ENCODE peak calls at places on chromosomes 4 and X, in nine cellular contexts. G is activated CD4-positive, alpha-beta T cell treated with anti-CD3 and anti-CD28 coated beads, Interleukin-2, amount 50 U/mL, for 1 hour; M is fibroblast of mammary gland; R is tibial nerve; K is ureter; P is breast epithelium; S is aorta; Q is NCI-H187; A is hippocampal formation. L is an unnamed sample.

GRCh38 chr4:6152879-6153705 is 47.3 kb downstream of the JAKMIP1 start:
- DNase-seq in S (no peak), P (no peak), K (no peak), Q (no peak), M (no peak), G (no peak), R (no peak), A (no peak), L (no peak)

GRCh38 chrX:135435933-135436332 is 14.2 kb downstream of the SMIM10L2A start:
- DNase-seq in S (no peak), P (no peak), R (no peak), G (no peak), A (no peak), M (no peak), Q (no peak), K (no peak), L (no peak)

GRCh38 chrX:15525664-15526416 is 25.2 kb downstream of the BMX start:
- DNase-seq in K (no peak), G (no peak), M (no peak), S (no peak), A (no peak), R (no peak), Q (no peak), P (no peak), L (no peak)

GRCh38 chr4:91958651-91959050 is 345.1 kb upstream of the GRID2 start:
- DNase-seq in K (no peak), P (no peak), M (peak), Q (peak), A (peak), R (no peak), S (no peak), G (no peak), L (no peak)

GRCh38 chr4:185899833-185900232 is 87.8 kb upstream of the SORBS2 start:
- DNase-seq in R (no peak), M (no peak), A (no peak), P (no peak), Q (no peak), G (no peak), K (no peak), S (no peak), L (no peak)

GRCh38 chr4:4969298-4969697 is 50.0 kb downstream of the CYTL1 start:
- DNase-seq in S (peak), Q (no peak), A (no peak), G (no peak), M (peak), P (no peak), R (peak), K (no peak), L (no peak)

GRCh38 chr4:175469519-175469918 is 342.5 kb downstream of the GPM6A start:
- DNase-seq in S (no peak), G (no peak), R (no peak), M (peak), Q (no peak), P (no peak), K (no peak), A (no peak), L (no peak)

GRCh38 chr4:126238010-126238409 is 923.3 kb downstream of the FAT4 start:
- DNase-seq in A (no peak), G (no peak), P (no peak), M (no peak), Q (no peak), S (no peak), R (no peak), K (no peak), L (no peak)

GRCh38 chrX:105701310-105702052 is 120.9 kb upstream of the NRK start:
- DNase-seq in K (no peak), R (no peak), Q (no peak), P (no peak), M (peak), A (no peak), S (no peak), G (no peak), L (no peak)

GRCh38 chr4:150211821-150212445 is 133.7 kb downstream of the DCLK2 start:
- DNase-seq in A (no peak), Q (no peak), M (peak), S (no peak), K (no peak), R (no peak), G (no peak), P (no peak), L (no peak)

GRCh38 chr4:56160631-56161030 is 211.9 kb downstream of the CEP135 start:
- DNase-seq in G (no peak), M (no peak), S (no peak), P (no peak), R (no peak), K (no peak), Q (no peak), A (no peak), L (no peak)

GRCh38 chr4:108611360-108611759 is 9.0 kb upstream of the RPL34 start:
- DNase-seq in A (peak), G (no peak), R (no peak), P (no peak), M (peak), S (no peak), Q (no peak), K (no peak), L (no peak)

GRCh38 chrX:103367502-103367901 is 8.8 kb upstream of the BEX3 start:
- DNase-seq in S (no peak), R (no peak), P (no peak), M (no peak), G (no peak), A (no peak), K (no peak), Q (no peak), L (no peak)

GRCh38 chr4:105122334-105122733 is 24.3 kb upstream of the TET2 start:
- DNase-seq in Q (no peak), R (no peak), P (no peak), K (no peak), M (no peak), G (no peak), A (no peak), S (no peak), L (no peak)

GRCh38 chr4:23959401-23960148 is 69.7 kb upstream of the PPARGC1A start:
- DNase-seq in P (no peak), Q (no peak), S (no peak), K (no peak), A (no peak), M (no peak), R (no peak), G (no peak), L (no peak)

GRCh38 chr4:185508162-185508561 is 27.1 kb downstream of the PDLIM3 start:
- DNase-seq in M (no peak), Q (no peak), K (no peak), S (no peak), G (no peak), R (no peak), A (no peak), P (no peak), L (no peak)

GRCh38 chrX:120429776-120430535 is 39.1 kb downstream of the LAMP2 start:
- DNase-seq in M (no peak), P (no peak), G (no peak), R (no peak), K (no peak), S (no peak), A (no peak), Q (no peak), L (no peak)

GRCh38 chr4:130172156-130172555 is 1076.2 kb downstream of the C4orf33 start:
- DNase-seq in Q (no peak), M (peak), A (no peak), K (no peak), R (no peak), S (no peak), P (no peak), G (no peak), L (no peak)

GRCh38 chrX:84469226-84469625 is 33.0 kb downstream of the HDX start:
- DNase-seq in R (no peak), P (no peak), S (no peak), Q (no peak), G (no peak), M (peak), K (no peak), A (no peak), L (no peak)

GRCh38 chrX:132426695-132427281 is 62.0 kb downstream of the MBNL3 start:
- DNase-seq in M (peak), G (no peak), A (no peak), Q (no peak), K (no peak), S (no peak), R (no peak), P (no peak), L (no peak)

GRCh38 chrX:119676949-119677653 is 15.9 kb downstream of the SEPTIN6 start:
- DNase-seq in G (no peak), P (no peak), Q (no peak), A (no peak), S (no peak), R (no peak), K (no peak), M (no peak), L (no peak)

GRCh38 chrX:43969504-43970501 is 3.4 kb downstream of the NDP start:
- DNase-seq in K (no peak), R (no peak), P (no peak), S (no peak), Q (no peak), M (peak), G (no peak), A (no peak), L (no peak)

GRCh38 chrX:7266261-7266660 is 118.3 kb upstream of the PUDP start:
- DNase-seq in P (no peak), A (no peak), M (peak), S (no peak), Q (no peak), K (no peak), R (no peak), G (no peak), L (no peak)

GRCh38 chr4:170198742-170199141 is 109.0 kb upstream of the AADAT start:
- DNase-seq in R (no peak), G (no peak), S (no peak), Q (no peak), P (no peak), M (peak), A (peak), K (no peak), L (no peak)

GRCh38 chr4:133147365-133147821 is 1.7 kb upstream of the PCDH10 start:
- DNase-seq in K (no peak), Q (no peak), R (no peak), M (no peak), S (peak), G (no peak), P (no peak), A (no peak), L (no peak)

GRCh38 chrX:140053841-140054240 is 88.5 kb upstream of the CXorf66 start:
- DNase-seq in G (no peak), A (no peak), P (no peak), M (no peak), Q (no peak), K (no peak), R (no peak), S (no peak), L (no peak)

GRCh38 chr4:8012517-8012916 is 72.9 kb upstream of the AFAP1 start:
- DNase-seq in A (no peak), S (no peak), Q (no peak), P (no peak), R (no peak), G (no peak), K (no peak), M (no peak), L (no peak)

GRCh38 chr4:153072661-153073060 is 131.6 kb upstream of the TRIM2 start:
- DNase-seq in M (no peak), Q (no peak), P (no peak), K (no peak), S (no peak), R (no peak), A (no peak), G (no peak), L (no peak)

GRCh38 chr4:11313157-11313943 is 115.3 kb downstream of the HS3ST1 start:
- DNase-seq in S (no peak), G (no peak), R (no peak), P (no peak), K (no peak), M (no peak), Q (no peak), A (no peak), L (no peak)

GRCh38 chr4:63757919-63758318 is 651.3 kb downstream of the TECRL start:
- DNase-seq in A (no peak), R (no peak), G (no peak), M (no peak), K (no peak), Q (no peak), S (no peak), P (no peak), L (no peak)

GRCh38 chr4:27358269-27358668 is 497.6 kb downstream of the STIM2 start:
- DNase-seq in R (no peak), S (no peak), Q (no peak), P (no peak), M (no peak), G (no peak), A (no peak), K (no peak), L (no peak)

GRCh38 chr4:83860200-83860599 is 324.3 kb downstream of the GPAT3 start:
- DNase-seq in M (no peak), P (no peak), G (no peak), Q (no peak), A (no peak), K (no peak), R (no peak), S (no peak), L (no peak)

GRCh38 chr4:68874507-68874906 is 58.7 kb downstream of the UGT2B10 start:
- DNase-seq in Q (no peak), M (no peak), K (no peak), A (no peak), P (no peak), G (no peak), S (no peak), R (no peak), L (no peak)